ENCODE peak calls at places on chromosomes 12 and 14, in seven cellular contexts. F, W, N, O, A, H and C are unnamed samples.

GRCh38 chr12:114668905-114669304 is 15.1 kb downstream of the TBX3 start:
- DNase-seq in F (no peak), O (peak; percentile 86), N (no peak), A (no peak), W (no peak), H (no peak), C (no peak)

GRCh38 chr12:92796650-92797049 is 93.9 kb downstream of the PLEKHG7 start:
- DNase-seq in O (no peak), W (no peak), N (no peak), H (no peak), F (no peak), A (no peak), C (no peak)

GRCh38 chr14:46405095-46405494 is 246.5 kb downstream of the RPL10L start:
- DNase-seq in N (no peak), H (no peak), F (no peak), A (no peak), W (no peak), O (no peak), C (no peak)

GRCh38 chr14:102568115-102568614 is 24.3 kb upstream of the RCOR1 start:
- DNase-seq in O (no peak), F (peak; percentile 67), W (no peak), N (no peak), H (no peak), A (no peak), C (peak; percentile 57)

GRCh38 chr14:100750762-100751699 is 24.3 kb downstream of the DLK1 start:
- DNase-seq in O (no peak), A (no peak), H (no peak), N (no peak), F (no peak), W (no peak), C (no peak)

GRCh38 chr12:94560416-94561221 is 89.7 kb downstream of the TMCC3 start:
- DNase-seq in O (no peak), A (no peak), N (peak; percentile 42), H (no peak), W (no peak), F (peak; percentile 61), C (no peak)

GRCh38 chr12:57694459-57695019 is 607 bp downstream of the OS9 start:
- DNase-seq in O (peak; percentile 28), N (no peak), W (no peak), F (peak; percentile 61), A (no peak), H (no peak), C (no peak)

GRCh38 chr14:96634481-96634880 is 132.3 kb downstream of the PAPOLA start:
- DNase-seq in F (no peak), H (no peak), A (peak; percentile 82), N (no peak), O (no peak), W (no peak), C (peak; percentile 17)

GRCh38 chr14:22513066-22513812 is 75.8 kb downstream of the DAD1 start:
- DNase-seq in H (no peak), F (no peak), W (no peak), A (no peak), O (no peak), N (no peak), C (no peak)

GRCh38 chr12:6890789-6891624 is 13.6 kb upstream of the LRRC23 start:
- DNase-seq in A (peak; percentile 99), F (peak; percentile 99), H (peak; percentile 97), O (peak; percentile 98), N (peak; percentile 98), W (peak; percentile 99), C (peak; percentile 99)

GRCh38 chr12:58046281-58046680 is 104.9 kb downstream of the ATP23 start:
- DNase-seq in A (no peak), W (no peak), O (no peak), N (no peak), H (no peak), F (no peak), C (no peak)

GRCh38 chr12:132310181-132311040 is 19.0 kb downstream of the GALNT9 start:
- DNase-seq in O (no peak), W (no peak), N (no peak), A (no peak), H (no peak), F (no peak), C (no peak)

GRCh38 chr12:88854260-88854659 is 274.0 kb upstream of the KITLG start:
- DNase-seq in A (no peak), N (no peak), F (no peak), H (no peak), W (no peak), O (no peak), C (no peak)

GRCh38 chr12:128339121-128339520 is 72.2 kb downstream of the TMEM132C start:
- DNase-seq in H (no peak), W (no peak), O (no peak), F (no peak), A (no peak), N (peak; percentile 56), C (no peak)

GRCh38 chr14:31071151-31071550 is 45.0 kb upstream of the STRN3 start:
- DNase-seq in H (no peak), A (no peak), N (no peak), W (no peak), F (no peak), O (no peak), C (no peak)

GRCh38 chr14:91693342-91693741 is 38.5 kb downstream of the CATSPERB start:
- DNase-seq in N (no peak), W (no peak), O (no peak), H (no peak), F (no peak), A (no peak), C (no peak)

GRCh38 chr14:22118894-22119477 is 445.4 kb upstream of the OR4E1 start:
- DNase-seq in O (no peak), H (no peak), F (no peak), W (no peak), A (no peak), N (no peak), C (no peak)

GRCh38 chr12:117105902-117106301 is 6.7 kb upstream of the TESC start:
- DNase-seq in H (no peak), N (no peak), F (peak; percentile 32), A (no peak), O (no peak), W (no peak), C (no peak)
- TF ChIP-seq EP300 in H (no peak), N (no peak), F (no peak), A (no peak), O (no peak), W (no peak), C (no peak)

DNA sequence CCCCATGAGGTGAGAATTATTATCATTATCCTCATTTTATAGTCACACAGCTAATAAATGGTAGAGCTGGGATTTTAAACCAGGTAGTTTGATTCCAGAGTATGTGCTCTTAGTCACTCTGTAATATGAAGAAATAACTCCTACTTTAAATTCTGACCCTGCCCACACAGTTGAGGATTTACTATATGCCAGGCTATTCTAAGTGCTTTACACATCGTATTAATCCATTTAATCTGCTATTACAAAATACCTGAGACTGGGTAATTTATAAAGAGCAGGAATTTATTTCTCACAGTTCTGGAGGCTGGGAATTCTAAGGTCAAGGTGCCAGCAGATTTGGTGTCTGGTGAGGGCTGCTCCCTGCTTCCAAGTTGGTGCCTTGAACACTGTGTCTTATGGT is 19.6 kb upstream of the WIF1 start:
- DNase-seq in O (no peak), A (no peak), F (no peak), N (no peak), H (no peak), W (no peak), C (no peak)
- H3K36me3 ChIP-seq in O (no peaks in the 10 kb centered on the region), A (no peaks in the 10 kb centered on the region), F (no peaks in the 10 kb centered on the region), N (no peaks in the 10 kb centered on the region), H (no peaks in the 10 kb centered on the region), W (no peaks in the 10 kb centered on the region), C (no peaks in the 10 kb centered on the region)

GRCh38 chr12:9741726-9742125 is 8.8 kb upstream of the CLECL1 start:
- DNase-seq in W (no peak), A (no peak), O (no peak), F (peak; percentile 67), H (no peak), N (no peak), C (peak; percentile 43)
- TF ChIP-seq EP300 in W (no peak), A (no peak), O (no peak), F (no peak), H (no peak), N (no peak), C (no peak)

DNA sequence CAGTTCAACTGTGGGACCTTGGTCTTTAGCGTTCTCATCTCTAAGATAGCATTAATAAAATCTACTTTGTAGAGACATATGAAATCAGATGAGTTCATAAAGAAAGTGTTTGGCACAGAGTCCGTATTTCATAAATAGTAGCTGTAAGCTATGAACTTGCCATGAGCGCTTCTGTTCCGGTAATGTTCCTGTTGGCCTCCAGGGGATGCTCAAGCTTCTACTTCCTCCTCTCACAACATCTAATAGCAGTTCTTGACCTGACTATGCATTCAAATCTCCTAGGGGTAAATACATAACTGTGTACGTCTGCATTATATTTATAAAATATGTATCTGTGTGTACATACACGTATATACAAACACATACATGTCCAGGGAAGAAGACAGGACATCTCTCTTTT is 288.2 kb upstream of the TMPO start:
- DNase-seq in N (no peak), H (no peak), W (no peak), F (no peak), A (no peak), O (peak; percentile 5), C (no peak)
- H3K36me3 ChIP-seq in N (no peaks in the 10 kb centered on the region), H (no peaks in the 10 kb centered on the region), W (no peaks in the 10 kb centered on the region), F (no peaks in the 10 kb centered on the region), A (no peaks in the 10 kb centered on the region), O (no peaks in the 10 kb centered on the region), C (no peaks in the 10 kb centered on the region)

GRCh38 chr14:71397371-71397770 is 490.1 kb downstream of the PCNX1 start:
- DNase-seq in O (peak; percentile 19), N (no peak), F (no peak), H (no peak), A (no peak), W (no peak), C (no peak)

GRCh38 chr14:71403673-71404072 is 496.4 kb downstream of the PCNX1 start:
- DNase-seq in O (peak; percentile 47), W (no peak), N (no peak), F (peak; percentile 14), A (no peak), H (no peak), C (no peak)

GRCh38 chr14:71399057-71399487 is 491.8 kb downstream of the PCNX1 start:
- DNase-seq in H (no peak), W (no peak), O (no peak), F (no peak), N (no peak), A (no peak), C (no peak)

GRCh38 chr14:71398450-71398849 is 491.2 kb downstream of the PCNX1 start:
- DNase-seq in N (no peak), H (no peak), A (no peak), F (no peak), O (no peak), W (no peak), C (no peak)

GRCh38 chr14:71400821-71401447 is 493.7 kb downstream of the PCNX1 start:
- DNase-seq in F (no peak), N (no peak), H (no peak), W (no peak), A (no peak), O (no peak), C (no peak)
- TF ChIP-seq EP300 in F (no peak), N (no peak), H (no peak), W (no peak), A (no peak), O (no peak), C (no peak)